ENCODE peak calls at places on chromosomes 3 and 15, in nine cellular contexts. One of them, this sample, is unnamed.

GRCh38 chr15:92877000-92877399 is 23.1 kb upstream of the CHD2 start:
- DNase-seq in CD4-positive, alpha-beta memory T cell: no peak
- DNase-seq in activated CD4-positive, CD25-positive, alpha-beta regulatory T cell: no peak
- DNase-seq in activated T-cell treated with anti-CD3 and anti-CD28 coated beads for 1 hour: no peak
- DNase-seq in activated naive CD4-positive, alpha-beta T cell treated with anti-CD3 and anti-CD28 coated beads, Interleukin-2, amount 10 ng/mL, durations not matched to agents 7 days and 5 days: no peak
- DNase-seq in T47D: no peak
- DNase-seq in fibroblast of the aortic adventitia: no peak
- DNase-seq in amygdala: no peak
- DNase-seq in activated T-helper 1 cell treated with anti-CD3 and anti-CD28 coated beads, Interleukin-12 subunit alpha, Interleukin-12 subunit beta, Interleukin-2, Interleukin-4 antibody, amounts not matched to agents 30 ng/mL and 10 ng/mL and 1 ng/mL, durations not matched to agents 14 hours and 24 hours and 36 hours: no peak
- DNase-seq in this sample: no peak

GRCh38 chr15:99253381-99254090 is 2.3 kb downstream of the LRRC28 start:
- DNase-seq in T47D: peak; percentile 28
- DNase-seq in amygdala: no peak
- DNase-seq in fibroblast of the aortic adventitia: peak; percentile 80
- DNase-seq in activated naive CD4-positive, alpha-beta T cell treated with anti-CD3 and anti-CD28 coated beads, Interleukin-2, amount 10 ng/mL, durations not matched to agents 7 days and 5 days: no peak
- DNase-seq in activated CD4-positive, CD25-positive, alpha-beta regulatory T cell: no peak
- DNase-seq in activated T-helper 1 cell treated with anti-CD3 and anti-CD28 coated beads, Interleukin-12 subunit alpha, Interleukin-12 subunit beta, Interleukin-2, Interleukin-4 antibody, amounts not matched to agents 30 ng/mL and 10 ng/mL and 1 ng/mL, durations not matched to agents 14 hours and 24 hours and 36 hours: no peak
- DNase-seq in CD4-positive, alpha-beta memory T cell: no peak
- DNase-seq in activated T-cell treated with anti-CD3 and anti-CD28 coated beads for 1 hour: no peak
- DNase-seq in this sample: no peak

GRCh38 chr3:128080323-128080898 is 28.2 kb downstream of the SEC61A1 start:
- DNase-seq in fibroblast of the aortic adventitia: peak; percentile 82
- DNase-seq in activated T-cell treated with anti-CD3 and anti-CD28 coated beads for 1 hour: no peak
- DNase-seq in activated naive CD4-positive, alpha-beta T cell treated with anti-CD3 and anti-CD28 coated beads, Interleukin-2, amount 10 ng/mL, durations not matched to agents 7 days and 5 days: no peak
- DNase-seq in CD4-positive, alpha-beta memory T cell: no peak
- DNase-seq in T47D: no peak
- DNase-seq in amygdala: no peak
- DNase-seq in activated T-helper 1 cell treated with anti-CD3 and anti-CD28 coated beads, Interleukin-12 subunit alpha, Interleukin-12 subunit beta, Interleukin-2, Interleukin-4 antibody, amounts not matched to agents 30 ng/mL and 10 ng/mL and 1 ng/mL, durations not matched to agents 14 hours and 24 hours and 36 hours: no peak
- DNase-seq in activated CD4-positive, CD25-positive, alpha-beta regulatory T cell: no peak
- DNase-seq in this sample: no peak

GRCh38 chr3:99502871-99503270 is 135.5 kb upstream of the COL8A1 start:
- DNase-seq in T47D: no peak
- DNase-seq in activated T-cell treated with anti-CD3 and anti-CD28 coated beads for 1 hour: no peak
- DNase-seq in fibroblast of the aortic adventitia: no peak
- DNase-seq in amygdala: no peak
- DNase-seq in activated naive CD4-positive, alpha-beta T cell treated with anti-CD3 and anti-CD28 coated beads, Interleukin-2, amount 10 ng/mL, durations not matched to agents 7 days and 5 days: no peak
- DNase-seq in CD4-positive, alpha-beta memory T cell: no peak
- DNase-seq in activated CD4-positive, CD25-positive, alpha-beta regulatory T cell: no peak
- DNase-seq in activated T-helper 1 cell treated with anti-CD3 and anti-CD28 coated beads, Interleukin-12 subunit alpha, Interleukin-12 subunit beta, Interleukin-2, Interleukin-4 antibody, amounts not matched to agents 30 ng/mL and 10 ng/mL and 1 ng/mL, durations not matched to agents 14 hours and 24 hours and 36 hours: no peak
- DNase-seq in this sample: no peak

GRCh38 chr3:85005947-85006346 is 47.2 kb downstream of the CADM2 start:
- DNase-seq in activated CD4-positive, CD25-positive, alpha-beta regulatory T cell: no peak
- DNase-seq in amygdala: no peak
- DNase-seq in CD4-positive, alpha-beta memory T cell: no peak
- DNase-seq in activated T-cell treated with anti-CD3 and anti-CD28 coated beads for 1 hour: no peak
- DNase-seq in T47D: no peak
- DNase-seq in activated naive CD4-positive, alpha-beta T cell treated with anti-CD3 and anti-CD28 coated beads, Interleukin-2, amount 10 ng/mL, durations not matched to agents 7 days and 5 days: no peak
- DNase-seq in fibroblast of the aortic adventitia: no peak
- DNase-seq in activated T-helper 1 cell treated with anti-CD3 and anti-CD28 coated beads, Interleukin-12 subunit alpha, Interleukin-12 subunit beta, Interleukin-2, Interleukin-4 antibody, amounts not matched to agents 30 ng/mL and 10 ng/mL and 1 ng/mL, durations not matched to agents 14 hours and 24 hours and 36 hours: no peak
- DNase-seq in this sample: no peak

GRCh38 chr3:179297971-179298725 is 24.7 kb upstream of the ZNF639 start:
- DNase-seq in T47D: no peak
- DNase-seq in amygdala: no peak
- DNase-seq in fibroblast of the aortic adventitia: no peak
- DNase-seq in activated naive CD4-positive, alpha-beta T cell treated with anti-CD3 and anti-CD28 coated beads, Interleukin-2, amount 10 ng/mL, durations not matched to agents 7 days and 5 days: no peak
- DNase-seq in activated T-helper 1 cell treated with anti-CD3 and anti-CD28 coated beads, Interleukin-12 subunit alpha, Interleukin-12 subunit beta, Interleukin-2, Interleukin-4 antibody, amounts not matched to agents 30 ng/mL and 10 ng/mL and 1 ng/mL, durations not matched to agents 14 hours and 24 hours and 36 hours: no peak
- DNase-seq in activated CD4-positive, CD25-positive, alpha-beta regulatory T cell: no peak
- DNase-seq in activated T-cell treated with anti-CD3 and anti-CD28 coated beads for 1 hour: no peak
- DNase-seq in CD4-positive, alpha-beta memory T cell: no peak
- DNase-seq in this sample: no peak

GRCh38 chr3:81451611-81452010 is 309.8 kb downstream of the GBE1 start:
- DNase-seq in activated CD4-positive, CD25-positive, alpha-beta regulatory T cell: no peak
- DNase-seq in activated T-cell treated with anti-CD3 and anti-CD28 coated beads for 1 hour: no peak
- DNase-seq in fibroblast of the aortic adventitia: peak; percentile 67
- DNase-seq in activated naive CD4-positive, alpha-beta T cell treated with anti-CD3 and anti-CD28 coated beads, Interleukin-2, amount 10 ng/mL, durations not matched to agents 7 days and 5 days: no peak
- DNase-seq in amygdala: no peak
- DNase-seq in T47D: no peak
- DNase-seq in CD4-positive, alpha-beta memory T cell: no peak
- DNase-seq in activated T-helper 1 cell treated with anti-CD3 and anti-CD28 coated beads, Interleukin-12 subunit alpha, Interleukin-12 subunit beta, Interleukin-2, Interleukin-4 antibody, amounts not matched to agents 30 ng/mL and 10 ng/mL and 1 ng/mL, durations not matched to agents 14 hours and 24 hours and 36 hours: no peak
- DNase-seq in this sample: no peak

GRCh38 chr3:100002599-100003350 is 111.5 kb downstream of the FILIP1L start:
- DNase-seq in activated naive CD4-positive, alpha-beta T cell treated with anti-CD3 and anti-CD28 coated beads, Interleukin-2, amount 10 ng/mL, durations not matched to agents 7 days and 5 days: no peak
- DNase-seq in activated T-helper 1 cell treated with anti-CD3 and anti-CD28 coated beads, Interleukin-12 subunit alpha, Interleukin-12 subunit beta, Interleukin-2, Interleukin-4 antibody, amounts not matched to agents 30 ng/mL and 10 ng/mL and 1 ng/mL, durations not matched to agents 14 hours and 24 hours and 36 hours: no peak
- DNase-seq in activated CD4-positive, CD25-positive, alpha-beta regulatory T cell: no peak
- DNase-seq in fibroblast of the aortic adventitia: peak; percentile 97
- DNase-seq in T47D: peak; percentile 89
- DNase-seq in CD4-positive, alpha-beta memory T cell: no peak
- DNase-seq in amygdala: no peak
- DNase-seq in activated T-cell treated with anti-CD3 and anti-CD28 coated beads for 1 hour: no peak
- DNase-seq in this sample: no peak

GRCh38 chr3:30098206-30098605 is 508.2 kb upstream of the TGFBR2 start:
- DNase-seq in amygdala: no peak
- DNase-seq in activated T-helper 1 cell treated with anti-CD3 and anti-CD28 coated beads, Interleukin-12 subunit alpha, Interleukin-12 subunit beta, Interleukin-2, Interleukin-4 antibody, amounts not matched to agents 30 ng/mL and 10 ng/mL and 1 ng/mL, durations not matched to agents 14 hours and 24 hours and 36 hours: no peak
- DNase-seq in activated CD4-positive, CD25-positive, alpha-beta regulatory T cell: no peak
- DNase-seq in fibroblast of the aortic adventitia: peak; percentile 27
- DNase-seq in CD4-positive, alpha-beta memory T cell: no peak
- DNase-seq in activated T-cell treated with anti-CD3 and anti-CD28 coated beads for 1 hour: no peak
- DNase-seq in activated naive CD4-positive, alpha-beta T cell treated with anti-CD3 and anti-CD28 coated beads, Interleukin-2, amount 10 ng/mL, durations not matched to agents 7 days and 5 days: no peak
- DNase-seq in T47D: no peak
- DNase-seq in this sample: no peak

GRCh38 chr3:62805578-62805977 is 69.6 kb downstream of the CADPS start:
- DNase-seq in activated T-helper 1 cell treated with anti-CD3 and anti-CD28 coated beads, Interleukin-12 subunit alpha, Interleukin-12 subunit beta, Interleukin-2, Interleukin-4 antibody, amounts not matched to agents 30 ng/mL and 10 ng/mL and 1 ng/mL, durations not matched to agents 14 hours and 24 hours and 36 hours: no peak
- DNase-seq in activated CD4-positive, CD25-positive, alpha-beta regulatory T cell: no peak
- DNase-seq in amygdala: no peak
- DNase-seq in activated T-cell treated with anti-CD3 and anti-CD28 coated beads for 1 hour: no peak
- DNase-seq in fibroblast of the aortic adventitia: no peak
- DNase-seq in T47D: no peak
- DNase-seq in CD4-positive, alpha-beta memory T cell: no peak
- DNase-seq in activated naive CD4-positive, alpha-beta T cell treated with anti-CD3 and anti-CD28 coated beads, Interleukin-2, amount 10 ng/mL, durations not matched to agents 7 days and 5 days: no peak
- DNase-seq in this sample: no peak

GRCh38 chr3:122977645-122978466 is 49.7 kb downstream of the SEMA5B start:
- DNase-seq in T47D: no peak
- DNase-seq in activated T-helper 1 cell treated with anti-CD3 and anti-CD28 coated beads, Interleukin-12 subunit alpha, Interleukin-12 subunit beta, Interleukin-2, Interleukin-4 antibody, amounts not matched to agents 30 ng/mL and 10 ng/mL and 1 ng/mL, durations not matched to agents 14 hours and 24 hours and 36 hours: no peak
- DNase-seq in activated naive CD4-positive, alpha-beta T cell treated with anti-CD3 and anti-CD28 coated beads, Interleukin-2, amount 10 ng/mL, durations not matched to agents 7 days and 5 days: no peak
- DNase-seq in activated CD4-positive, CD25-positive, alpha-beta regulatory T cell: no peak
- DNase-seq in activated T-cell treated with anti-CD3 and anti-CD28 coated beads for 1 hour: no peak
- DNase-seq in CD4-positive, alpha-beta memory T cell: no peak
- DNase-seq in fibroblast of the aortic adventitia: peak; percentile 51
- DNase-seq in amygdala: no peak
- DNase-seq in this sample: peak; percentile 64

GRCh38 chr3:58034738-58035511 is 26.7 kb downstream of the FLNB start:
- DNase-seq in amygdala: no peak
- DNase-seq in activated T-helper 1 cell treated with anti-CD3 and anti-CD28 coated beads, Interleukin-12 subunit alpha, Interleukin-12 subunit beta, Interleukin-2, Interleukin-4 antibody, amounts not matched to agents 30 ng/mL and 10 ng/mL and 1 ng/mL, durations not matched to agents 14 hours and 24 hours and 36 hours: peak; percentile 66
- DNase-seq in activated naive CD4-positive, alpha-beta T cell treated with anti-CD3 and anti-CD28 coated beads, Interleukin-2, amount 10 ng/mL, durations not matched to agents 7 days and 5 days: peak; percentile 67
- DNase-seq in activated CD4-positive, CD25-positive, alpha-beta regulatory T cell: no peak
- DNase-seq in T47D: no peak
- DNase-seq in activated T-cell treated with anti-CD3 and anti-CD28 coated beads for 1 hour: no peak
- DNase-seq in fibroblast of the aortic adventitia: no peak
- DNase-seq in CD4-positive, alpha-beta memory T cell: peak; percentile 83
- DNase-seq in this sample: no peak

GRCh38 chr3:159846255-159846654 is 142.4 kb upstream of the IL12A start:
- DNase-seq in activated naive CD4-positive, alpha-beta T cell treated with anti-CD3 and anti-CD28 coated beads, Interleukin-2, amount 10 ng/mL, durations not matched to agents 7 days and 5 days: no peak
- DNase-seq in CD4-positive, alpha-beta memory T cell: no peak
- DNase-seq in T47D: no peak
- DNase-seq in fibroblast of the aortic adventitia: no peak
- DNase-seq in amygdala: no peak
- DNase-seq in activated T-cell treated with anti-CD3 and anti-CD28 coated beads for 1 hour: no peak
- DNase-seq in activated T-helper 1 cell treated with anti-CD3 and anti-CD28 coated beads, Interleukin-12 subunit alpha, Interleukin-12 subunit beta, Interleukin-2, Interleukin-4 antibody, amounts not matched to agents 30 ng/mL and 10 ng/mL and 1 ng/mL, durations not matched to agents 14 hours and 24 hours and 36 hours: no peak
- DNase-seq in activated CD4-positive, CD25-positive, alpha-beta regulatory T cell: no peak
- DNase-seq in this sample: no peak

GRCh38 chr15:72722071-72722696 is 36.2 kb downstream of the BBS4 start:
- DNase-seq in activated CD4-positive, CD25-positive, alpha-beta regulatory T cell: peak; percentile 31
- DNase-seq in activated T-cell treated with anti-CD3 and anti-CD28 coated beads for 1 hour: peak; percentile 65
- DNase-seq in amygdala: no peak
- DNase-seq in CD4-positive, alpha-beta memory T cell: peak; percentile 63
- DNase-seq in activated T-helper 1 cell treated with anti-CD3 and anti-CD28 coated beads, Interleukin-12 subunit alpha, Interleukin-12 subunit beta, Interleukin-2, Interleukin-4 antibody, amounts not matched to agents 30 ng/mL and 10 ng/mL and 1 ng/mL, durations not matched to agents 14 hours and 24 hours and 36 hours: peak; percentile 44
- DNase-seq in T47D: peak; percentile 81
- DNase-seq in activated naive CD4-positive, alpha-beta T cell treated with anti-CD3 and anti-CD28 coated beads, Interleukin-2, amount 10 ng/mL, durations not matched to agents 7 days and 5 days: peak; percentile 82
- DNase-seq in fibroblast of the aortic adventitia: peak; percentile 87
- DNase-seq in this sample: peak; percentile 54

GRCh38 chr15:81049835-81050234 is 49.1 kb downstream of the TLNRD1 start:
- DNase-seq in fibroblast of the aortic adventitia: no peak
- DNase-seq in amygdala: no peak
- DNase-seq in activated CD4-positive, CD25-positive, alpha-beta regulatory T cell: no peak
- DNase-seq in CD4-positive, alpha-beta memory T cell: no peak
- DNase-seq in activated T-helper 1 cell treated with anti-CD3 and anti-CD28 coated beads, Interleukin-12 subunit alpha, Interleukin-12 subunit beta, Interleukin-2, Interleukin-4 antibody, amounts not matched to agents 30 ng/mL and 10 ng/mL and 1 ng/mL, durations not matched to agents 14 hours and 24 hours and 36 hours: no peak
- DNase-seq in activated T-cell treated with anti-CD3 and anti-CD28 coated beads for 1 hour: no peak
- DNase-seq in T47D: no peak
- DNase-seq in activated naive CD4-positive, alpha-beta T cell treated with anti-CD3 and anti-CD28 coated beads, Interleukin-2, amount 10 ng/mL, durations not matched to agents 7 days and 5 days: no peak
- DNase-seq in this sample: no peak